ENCODE peak calls at places on chromosome 14, in six cellular contexts. One of them, this sample, is unnamed.

GRCh38 chr14:45073480-45073879 is 10.4 kb upstream of the PRPF39 start:
- DNase-seq in HL-60: no peak
- DNase-seq in effector memory CD8-positive, alpha-beta T cell: no peak
- DNase-seq in NCI-H82: no peak
- DNase-seq in stimulated activated CD4-positive, alpha-beta T cell treated with anti-CD3 and anti-CD28 coated beads, Interleukin-1b, Interleukin-23, amount 100 ng/mL, for 4 hours: no peak
- DNase-seq in uterus: no peak
- DNase-seq in this sample: no peak

GRCh38 chr14:31090872-31091764 is 64.9 kb upstream of the STRN3 start:
- DNase-seq in uterus: peak; percentile 21
- DNase-seq in HL-60: peak; percentile 23
- DNase-seq in NCI-H82: no peak
- DNase-seq in effector memory CD8-positive, alpha-beta T cell: no peak
- DNase-seq in stimulated activated CD4-positive, alpha-beta T cell treated with anti-CD3 and anti-CD28 coated beads, Interleukin-1b, Interleukin-23, amount 100 ng/mL, for 4 hours: no peak
- DNase-seq in this sample: no peak

GRCh38 chr14:104882325-104882973 is 17.4 kb downstream of the CEP170B start:
- DNase-seq in NCI-H82: peak; percentile 87
- DNase-seq in effector memory CD8-positive, alpha-beta T cell: no peak
- DNase-seq in uterus: no peak
- DNase-seq in stimulated activated CD4-positive, alpha-beta T cell treated with anti-CD3 and anti-CD28 coated beads, Interleukin-1b, Interleukin-23, amount 100 ng/mL, for 4 hours: no peak
- DNase-seq in HL-60: no peak
- DNase-seq in this sample: no peak

GRCh38 chr14:52351191-52351560 is 37.1 kb downstream of the PTGER2 start:
- DNase-seq in uterus: no peak
- DNase-seq in effector memory CD8-positive, alpha-beta T cell: no peak
- DNase-seq in NCI-H82: no peak
- DNase-seq in HL-60: no peak
- DNase-seq in stimulated activated CD4-positive, alpha-beta T cell treated with anti-CD3 and anti-CD28 coated beads, Interleukin-1b, Interleukin-23, amount 100 ng/mL, for 4 hours: no peak
- DNase-seq in this sample: no peak

GRCh38 chr14:99621948-99622347 is 17.9 kb upstream of the CCDC85C start:
- DNase-seq in stimulated activated CD4-positive, alpha-beta T cell treated with anti-CD3 and anti-CD28 coated beads, Interleukin-1b, Interleukin-23, amount 100 ng/mL, for 4 hours: no peak
- DNase-seq in NCI-H82: no peak
- DNase-seq in effector memory CD8-positive, alpha-beta T cell: no peak
- DNase-seq in uterus: no peak
- DNase-seq in HL-60: no peak
- DNase-seq in this sample: no peak

GRCh38 chr14:67572608-67573007 is 27.5 kb downstream of the PIGH start:
- DNase-seq in NCI-H82: no peak
- DNase-seq in stimulated activated CD4-positive, alpha-beta T cell treated with anti-CD3 and anti-CD28 coated beads, Interleukin-1b, Interleukin-23, amount 100 ng/mL, for 4 hours: no peak
- DNase-seq in HL-60: no peak
- DNase-seq in uterus: no peak
- DNase-seq in effector memory CD8-positive, alpha-beta T cell: no peak
- DNase-seq in this sample: no peak

GRCh38 chr14:71730471-71730870 is 201.8 kb upstream of the RGS6 start:
- DNase-seq in uterus: no peak
- DNase-seq in HL-60: no peak
- DNase-seq in stimulated activated CD4-positive, alpha-beta T cell treated with anti-CD3 and anti-CD28 coated beads, Interleukin-1b, Interleukin-23, amount 100 ng/mL, for 4 hours: no peak
- DNase-seq in NCI-H82: no peak
- DNase-seq in effector memory CD8-positive, alpha-beta T cell: no peak
- DNase-seq in this sample: no peak

GRCh38 chr14:104486222-104486743 is 93.3 kb upstream of the C14orf180 start:
- DNase-seq in effector memory CD8-positive, alpha-beta T cell: no peak
- DNase-seq in HL-60: no peak
- DNase-seq in NCI-H82: no peak
- DNase-seq in uterus: no peak
- DNase-seq in stimulated activated CD4-positive, alpha-beta T cell treated with anti-CD3 and anti-CD28 coated beads, Interleukin-1b, Interleukin-23, amount 100 ng/mL, for 4 hours: no peak
- DNase-seq in this sample: no peak

GRCh38 chr14:64857979-64858740 is 21.5 kb downstream of the SPTB start:
- DNase-seq in uterus: no peak
- DNase-seq in effector memory CD8-positive, alpha-beta T cell: no peak
- DNase-seq in NCI-H82: no peak
- DNase-seq in stimulated activated CD4-positive, alpha-beta T cell treated with anti-CD3 and anti-CD28 coated beads, Interleukin-1b, Interleukin-23, amount 100 ng/mL, for 4 hours: no peak
- DNase-seq in HL-60: no peak
- DNase-seq in this sample: no peak

GRCh38 chr14:55454264-55455151 is 14.1 kb upstream of the TBPL2 start:
- DNase-seq in effector memory CD8-positive, alpha-beta T cell: no peak
- DNase-seq in uterus: peak; percentile 40
- DNase-seq in stimulated activated CD4-positive, alpha-beta T cell treated with anti-CD3 and anti-CD28 coated beads, Interleukin-1b, Interleukin-23, amount 100 ng/mL, for 4 hours: no peak
- DNase-seq in HL-60: no peak
- DNase-seq in NCI-H82: peak; percentile 98
- DNase-seq in this sample: peak; percentile 91

GRCh38 chr14:72745991-72746980 is 147.6 kb downstream of the DPF3 start:
- DNase-seq in uterus: no peak
- DNase-seq in NCI-H82: no peak
- DNase-seq in HL-60: no peak
- DNase-seq in stimulated activated CD4-positive, alpha-beta T cell treated with anti-CD3 and anti-CD28 coated beads, Interleukin-1b, Interleukin-23, amount 100 ng/mL, for 4 hours: no peak
- DNase-seq in effector memory CD8-positive, alpha-beta T cell: no peak
- DNase-seq in this sample: peak; percentile 82

GRCh38 chr14:32312010-32312331 is 17.1 kb upstream of the AKAP6 start:
- DNase-seq in stimulated activated CD4-positive, alpha-beta T cell treated with anti-CD3 and anti-CD28 coated beads, Interleukin-1b, Interleukin-23, amount 100 ng/mL, for 4 hours: no peak
- DNase-seq in NCI-H82: no peak
- DNase-seq in HL-60: no peak
- DNase-seq in uterus: no peak
- DNase-seq in effector memory CD8-positive, alpha-beta T cell: no peak
- DNase-seq in this sample: no peak

GRCh38 chr14:60563113-60563512 is 54.2 kb downstream of the SIX6 start:
- DNase-seq in stimulated activated CD4-positive, alpha-beta T cell treated with anti-CD3 and anti-CD28 coated beads, Interleukin-1b, Interleukin-23, amount 100 ng/mL, for 4 hours: no peak
- DNase-seq in NCI-H82: no peak
- DNase-seq in effector memory CD8-positive, alpha-beta T cell: no peak
- DNase-seq in uterus: no peak
- DNase-seq in HL-60: no peak
- DNase-seq in this sample: no peak

GRCh38 chr14:93752980-93753561 is 35.2 kb downstream of the PRIMA1 start:
- DNase-seq in uterus: no peak
- DNase-seq in effector memory CD8-positive, alpha-beta T cell: no peak
- DNase-seq in HL-60: no peak
- DNase-seq in NCI-H82: no peak
- DNase-seq in stimulated activated CD4-positive, alpha-beta T cell treated with anti-CD3 and anti-CD28 coated beads, Interleukin-1b, Interleukin-23, amount 100 ng/mL, for 4 hours: no peak
- DNase-seq in this sample: no peak

GRCh38 chr14:71586131-71586893 is 345.9 kb upstream of the RGS6 start:
- DNase-seq in uterus: peak; percentile 45
- DNase-seq in effector memory CD8-positive, alpha-beta T cell: no peak
- DNase-seq in stimulated activated CD4-positive, alpha-beta T cell treated with anti-CD3 and anti-CD28 coated beads, Interleukin-1b, Interleukin-23, amount 100 ng/mL, for 4 hours: no peak
- DNase-seq in HL-60: no peak
- DNase-seq in NCI-H82: no peak
- DNase-seq in this sample: no peak

GRCh38 chr14:81132492-81132891 is 88.3 kb downstream of the GTF2A1 start:
- DNase-seq in uterus: no peak
- DNase-seq in stimulated activated CD4-positive, alpha-beta T cell treated with anti-CD3 and anti-CD28 coated beads, Interleukin-1b, Interleukin-23, amount 100 ng/mL, for 4 hours: no peak
- DNase-seq in HL-60: no peak
- DNase-seq in effector memory CD8-positive, alpha-beta T cell: no peak
- DNase-seq in NCI-H82: peak; percentile 87
- DNase-seq in this sample: peak; percentile 100

GRCh38 chr14:87260460-87260859 is 732.5 kb downstream of the GALC start:
- DNase-seq in NCI-H82: no peak
- DNase-seq in HL-60: no peak
- DNase-seq in uterus: no peak
- DNase-seq in stimulated activated CD4-positive, alpha-beta T cell treated with anti-CD3 and anti-CD28 coated beads, Interleukin-1b, Interleukin-23, amount 100 ng/mL, for 4 hours: no peak
- DNase-seq in effector memory CD8-positive, alpha-beta T cell: no peak
- DNase-seq in this sample: no peak

GRCh38 chr14:47917344-47917954 is 242.0 kb upstream of the MDGA2 start:
- DNase-seq in NCI-H82: peak; percentile 52
- DNase-seq in uterus: no peak
- DNase-seq in effector memory CD8-positive, alpha-beta T cell: no peak
- DNase-seq in HL-60: no peak
- DNase-seq in stimulated activated CD4-positive, alpha-beta T cell treated with anti-CD3 and anti-CD28 coated beads, Interleukin-1b, Interleukin-23, amount 100 ng/mL, for 4 hours: no peak
- DNase-seq in this sample: peak; percentile 23

GRCh38 chr14:105468621-105469241 is 5.9 kb upstream of the CRIP2 start:
- DNase-seq in stimulated activated CD4-positive, alpha-beta T cell treated with anti-CD3 and anti-CD28 coated beads, Interleukin-1b, Interleukin-23, amount 100 ng/mL, for 4 hours: no peak
- DNase-seq in uterus: no peak
- DNase-seq in effector memory CD8-positive, alpha-beta T cell: no peak
- DNase-seq in HL-60: no peak
- DNase-seq in NCI-H82: no peak
- DNase-seq in this sample: no peak

GRCh38 chr14:102827716-102828115 is 50.5 kb downstream of the TRAF3 start:
- DNase-seq in NCI-H82: peak; percentile 34
- DNase-seq in HL-60: no peak
- DNase-seq in uterus: no peak
- DNase-seq in stimulated activated CD4-positive, alpha-beta T cell treated with anti-CD3 and anti-CD28 coated beads, Interleukin-1b, Interleukin-23, amount 100 ng/mL, for 4 hours: no peak
- DNase-seq in effector memory CD8-positive, alpha-beta T cell: no peak
- DNase-seq in this sample: no peak

GRCh38 chr14:88546621-88547385 is 8.0 kb downstream of the PTPN21 start:
- DNase-seq in stimulated activated CD4-positive, alpha-beta T cell treated with anti-CD3 and anti-CD28 coated beads, Interleukin-1b, Interleukin-23, amount 100 ng/mL, for 4 hours: no peak
- DNase-seq in uterus: no peak
- DNase-seq in NCI-H82: peak; percentile 91
- DNase-seq in effector memory CD8-positive, alpha-beta T cell: no peak
- DNase-seq in HL-60: no peak
- DNase-seq in this sample: no peak

GRCh38 chr14:100472094-100472455 is 115.1 kb downstream of the BEGAIN start:
- DNase-seq in HL-60: no peak
- DNase-seq in stimulated activated CD4-positive, alpha-beta T cell treated with anti-CD3 and anti-CD28 coated beads, Interleukin-1b, Interleukin-23, amount 100 ng/mL, for 4 hours: no peak
- DNase-seq in NCI-H82: no peak
- DNase-seq in uterus: no peak
- DNase-seq in effector memory CD8-positive, alpha-beta T cell: no peak
- DNase-seq in this sample: no peak

GRCh38 chr14:66645716-66646115 is 137.8 kb downstream of the GPHN start:
- DNase-seq in HL-60: no peak
- DNase-seq in NCI-H82: no peak
- DNase-seq in effector memory CD8-positive, alpha-beta T cell: no peak
- DNase-seq in stimulated activated CD4-positive, alpha-beta T cell treated with anti-CD3 and anti-CD28 coated beads, Interleukin-1b, Interleukin-23, amount 100 ng/mL, for 4 hours: no peak
- DNase-seq in uterus: no peak
- DNase-seq in this sample: no peak

GRCh38 chr14:21874946-21875345 is 201.3 kb upstream of the OR4E1 start:
- DNase-seq in NCI-H82: no peak
- DNase-seq in stimulated activated CD4-positive, alpha-beta T cell treated with anti-CD3 and anti-CD28 coated beads, Interleukin-1b, Interleukin-23, amount 100 ng/mL, for 4 hours: no peak
- DNase-seq in uterus: no peak
- DNase-seq in effector memory CD8-positive, alpha-beta T cell: no peak
- DNase-seq in HL-60: no peak
- DNase-seq in this sample: no peak